ENCODE peak calls at places on chromosomes 7 and 10, in four cellular contexts. I is A549, L is H1, C is K562. Z is an unnamed sample.

GRCh38 chr7:98418636-98419315 is 17.9 kb upstream of the BAIAP2L1 start:
- DNase-seq in I (peak; percentile 100), L (no peak), C (peak; percentile 82), Z (peak; percentile 100)

GRCh38 chr10:49189422-49189821 is 1.2 kb upstream of the TMEM273 start:
- DNase-seq in I (no peak), L (no peak), C (no peak), Z (no peak)

GRCh38 chr7:137576481-137576880 is 232.9 kb upstream of the PTN start:
- DNase-seq in I (no peak), L (no peak), C (no peak), Z (no peak)

GRCh38 chr7:121753965-121754364 is 119.0 kb upstream of the PTPRZ1 start:
- DNase-seq in I (no peak), L (no peak), C (no peak), Z (no peak)

GRCh38 chr10:86046845-86047460 is 319.6 kb downstream of the GRID1 start:
- DNase-seq in I (no peak), L (no peak), C (no peak), Z (no peak)

GRCh38 chr10:87579563-87579962 is 74.9 kb downstream of the MINPP1 start:
- DNase-seq in I (no peak), L (no peak), C (no peak), Z (no peak)

GRCh38 chr7:7820939-7821338 is 102.5 kb upstream of the RPA3 start:
- DNase-seq in I (no peak), L (no peak), C (no peak), Z (no peak)

GRCh38 chr10:8758029-8758428 is 703.5 kb downstream of the GATA3 start:
- DNase-seq in I (no peak), L (no peak), C (no peak), Z (no peak)

GRCh38 chr7:114818501-114818900 is 103.4 kb upstream of the MDFIC start:
- DNase-seq in I (peak; percentile 41), L (no peak), C (no peak), Z (no peak)

GRCh38 chr10:47050618-47051455 is 139.6 kb downstream of the PTPN20 start:
- DNase-seq in I (no peak), L (no peak), C (no peak), Z (no peak)
- TF ChIP-seq PHF8 in I (no peak), L (no peak), C (no peak), Z (no peak)

GRCh38 chr7:138889566-138889965 is 91.6 kb upstream of the ATP6V0A4 start:
- DNase-seq in I (peak; percentile 58), L (no peak), C (no peak), Z (peak; percentile 23)

GRCh38 chr7:138885383-138886147 is 87.6 kb upstream of the ATP6V0A4 start:
- DNase-seq in I (no peak), L (no peak), C (peak; percentile 38), Z (no peak)

GRCh38 chr7:138886501-138886917 is 88.5 kb upstream of the ATP6V0A4 start:
- DNase-seq in I (peak; percentile 67), L (no peak), C (peak; percentile 73), Z (peak; percentile 62)

GRCh38 chr7:138887872-138888656 is 90.1 kb upstream of the ATP6V0A4 start:
- DNase-seq in I (no peak), L (no peak), C (no peak), Z (no peak)

DNA sequence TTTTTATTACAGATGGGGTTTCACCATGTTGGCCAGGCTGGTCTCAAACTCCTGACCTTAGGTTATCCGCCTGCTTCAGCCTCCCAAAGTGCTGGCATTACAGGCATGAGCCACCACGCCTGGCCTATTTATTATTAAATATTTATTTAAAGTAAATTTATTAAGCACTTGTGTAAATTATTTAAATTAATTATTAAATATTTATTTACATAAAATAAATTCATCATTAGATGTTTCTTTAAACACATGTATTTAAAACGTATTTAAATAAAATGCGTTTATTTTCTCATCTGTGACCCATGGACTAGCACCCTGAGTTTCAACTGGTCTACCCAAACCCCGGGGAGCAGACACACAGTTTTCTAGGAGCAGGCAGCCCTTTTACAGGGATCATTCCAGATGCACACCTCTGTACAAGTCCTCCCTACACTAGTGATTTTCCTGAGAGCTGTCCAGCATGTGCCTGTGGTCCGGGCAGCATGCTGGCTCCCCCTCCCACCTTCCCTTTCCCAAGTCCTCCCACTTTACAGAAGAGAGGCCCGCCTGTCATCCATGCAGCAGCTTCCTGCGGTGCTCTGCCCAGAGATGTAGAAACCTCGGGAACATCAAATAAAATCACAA is 89.2 kb upstream of the ATP6V0A4 start:
- DNase-seq in I (no peak), L (no peak), C (no peak), Z (no peak)
- TF ChIP-seq PHF8 in I (no peak), L (no peak), C (no peak), Z (no peak)

DNA sequence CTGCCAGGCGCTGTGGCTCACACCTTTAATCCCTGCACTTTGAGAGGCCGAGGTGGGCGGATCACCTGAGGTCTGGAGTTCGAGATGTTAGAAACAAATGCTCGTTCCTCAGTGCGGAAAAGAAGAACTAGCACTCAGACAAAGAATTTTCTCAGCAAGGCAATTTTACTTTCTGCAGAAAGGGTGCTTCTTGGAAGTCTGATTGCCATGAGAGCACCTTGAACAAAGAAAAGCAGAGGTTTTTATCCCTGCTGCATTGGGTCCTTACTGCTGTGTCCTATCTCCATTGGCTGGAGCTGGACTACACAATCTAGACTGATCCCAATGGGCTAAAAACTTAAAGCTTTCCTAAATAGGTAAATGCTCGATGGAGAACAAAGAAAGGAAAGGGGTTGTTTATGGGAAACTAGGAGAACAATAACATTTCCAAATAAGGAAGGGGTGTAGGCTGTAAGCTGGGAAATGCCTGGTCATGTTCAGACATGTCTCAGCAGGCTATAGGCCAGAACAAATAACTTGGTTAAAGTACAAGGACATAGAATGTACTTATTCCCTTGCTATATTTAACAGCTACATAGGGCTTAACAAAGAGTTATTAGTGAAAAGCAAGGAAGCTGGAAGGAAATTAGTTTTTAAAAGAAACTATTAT is 26.1 kb upstream of the ACTR3B start:
- DNase-seq in I (peak; percentile 34), L (no peak), C (no peak), Z (no peak)
- TF ChIP-seq PHF8 in I (no peak), L (no peak), C (no peak), Z (no peak)

DNA sequence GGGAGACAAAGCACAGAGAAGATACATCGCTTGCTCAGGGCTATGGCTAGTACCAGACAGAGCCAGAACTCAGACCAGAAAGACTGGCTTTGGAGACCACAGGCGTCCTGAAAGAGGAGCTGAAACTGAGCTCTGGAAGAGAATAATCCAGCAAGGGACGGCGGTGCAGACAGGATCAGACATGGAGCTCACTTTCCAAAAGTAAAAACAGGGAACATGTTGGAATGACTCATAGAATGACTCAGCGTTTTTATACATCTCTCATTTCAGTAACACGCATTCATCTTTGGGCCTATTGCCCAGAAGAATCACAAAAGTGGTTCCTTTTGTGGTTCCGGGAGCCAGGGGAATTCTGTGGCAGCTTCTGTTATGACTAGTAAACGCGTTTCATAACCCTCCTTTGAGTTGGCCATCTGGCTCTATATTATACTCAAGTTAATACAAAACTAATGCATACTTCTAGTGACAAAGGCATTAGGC is 37.2 kb downstream of the PLEKHS1 start:
- DNase-seq in I (peak; percentile 80), L (no peak), C (peak; percentile 9), Z (no peak)
- TF ChIP-seq PHF8 in I (no peak), L (no peak), C (no peak), Z (no peak)

GRCh38 chr7:101615446-101615845 is 13.7 kb downstream of the MYL10 start:
- DNase-seq in I (no peak), L (no peak), C (no peak), Z (no peak)

GRCh38 chr7:101614939-101615302 is 14.2 kb downstream of the MYL10 start:
- DNase-seq in I (no peak), L (no peak), C (no peak), Z (no peak)

GRCh38 chr7:101618916-101619315 is 10.2 kb downstream of the MYL10 start:
- DNase-seq in I (no peak), L (no peak), C (no peak), Z (no peak)

GRCh38 chr7:101618207-101618839 is 10.8 kb downstream of the MYL10 start:
- DNase-seq in I (no peak), L (no peak), C (no peak), Z (no peak)

DNA sequence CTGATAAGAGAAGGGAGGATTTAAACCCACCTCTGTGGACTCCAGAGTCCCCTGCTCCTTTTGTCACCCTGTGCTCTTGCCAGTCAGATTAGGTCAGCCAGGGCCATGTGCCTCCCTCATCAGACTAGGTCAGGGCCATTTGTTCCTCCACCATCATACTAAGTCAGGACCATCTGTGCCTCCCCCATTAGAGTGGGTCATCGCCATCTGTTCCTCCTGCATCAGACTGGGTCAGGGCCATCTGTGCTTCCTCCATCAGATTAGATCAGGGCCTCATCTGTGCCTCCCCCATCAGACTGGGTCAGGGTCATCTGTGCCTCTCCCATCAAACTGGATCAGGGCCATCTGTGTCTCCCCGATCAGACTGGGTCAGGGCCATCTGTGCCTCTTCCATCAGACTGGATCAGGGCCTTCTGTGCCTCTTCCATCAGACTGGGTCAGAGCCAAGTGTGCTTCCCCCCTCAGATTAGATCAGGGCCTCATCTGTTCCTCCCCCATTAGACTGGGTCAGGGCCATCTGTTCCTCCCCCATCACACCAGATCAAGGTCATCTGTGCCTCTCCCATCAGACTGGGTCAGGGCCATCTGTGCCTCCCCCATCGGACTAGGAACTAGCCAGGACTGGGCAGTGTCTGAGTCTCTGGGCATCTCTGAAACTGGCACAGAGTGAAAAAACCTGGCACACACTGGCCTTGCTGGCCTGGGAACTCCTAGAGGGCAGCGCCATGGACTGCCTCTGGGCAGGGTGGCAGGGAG is 11.5 kb downstream of the MYL10 start:
- DNase-seq in I (no peak), L (no peak), C (no peak), Z (no peak)
- TF ChIP-seq PHF8 in I (no peak), L (no peak), C (no peak), Z (no peak)

GRCh38 chr10:71358292-71358691 is 38.4 kb upstream of the CDH23 start:
- DNase-seq in I (no peak), L (no peak), C (no peak), Z (no peak)

GRCh38 chr10:71357792-71358265 is 38.8 kb downstream of the SLC29A3 start:
- DNase-seq in I (no peak), L (no peak), C (peak; percentile 83), Z (no peak)

GRCh38 chr10:71361581-71361980 is 35.1 kb upstream of the CDH23 start:
- DNase-seq in I (no peak), L (no peak), C (no peak), Z (no peak)

GRCh38 chr10:71362141-71362540 is 34.6 kb upstream of the CDH23 start:
- DNase-seq in I (no peak), L (no peak), C (no peak), Z (no peak)

GRCh38 chr10:71359364-71360046 is 37.2 kb upstream of the CDH23 start:
- DNase-seq in I (no peak), L (no peak), C (peak; percentile 95), Z (no peak)
- TF ChIP-seq PHF8 in I (no peak), L (no peak), C (no peak), Z (no peak)

GRCh38 chr10:91389636-91390512 is 20.3 kb upstream of the HECTD2 start:
- DNase-seq in I (peak; percentile 64), L (no peak), C (peak; percentile 15), Z (peak; percentile 54)

GRCh38 chr10:91391915-91392314 is 18.2 kb upstream of the HECTD2 start:
- DNase-seq in I (no peak), L (no peak), C (no peak), Z (no peak)
- TF ChIP-seq PHF8 in I (no peak), L (no peak), C (no peak), Z (no peak)

GRCh38 chr7:157904211-157904865 is 567.5 kb downstream of the DNAJB6 start:
- DNase-seq in I (no peak), L (no peak), C (no peak), Z (no peak)
- TF ChIP-seq PHF8 in I (no peak), L (no peak), C (no peak), Z (no peak)